ENCODE peak calls at places on chromosomes 13 and 19, in five cellular contexts. Z is left lung, B is left ventricle myocardium inferior, S is psoas muscle, C is neural progenitor cell. M is an unnamed sample. For H3K4me1, the result is how much of the 10 kb centered on the place peaks cover.

GRCh38 chr13:28718186-28718537 is 608 bp downstream of the SLC46A3 start:
- DNase-seq in C (no peak), B (no peak), S (no peak), Z (no peak), M (no peak)

GRCh38 chr19:20503536-20503935 is 62.0 kb downstream of the ZNF737 start:
- DNase-seq in C (no peak), S (no peak), Z (no peak), B (no peak), M (no peak)

GRCh38 chr19:824885-825284 is 2.8 kb upstream of the AZU1 start:
- DNase-seq in B (no peak), C (no peak), S (no peak), Z (no peak), M (no peak)

GRCh38 chr19:6692027-6692426 is 22.1 kb upstream of the TNFSF14 start:
- DNase-seq in Z (no peak), C (no peak), S (no peak), B (no peak), M (no peak)

GRCh38 chr19:39223703-39224279 is 19.7 kb upstream of the SYCN start:
- DNase-seq in C (peak), S (no peak), Z (no peak), B (no peak), M (no peak)

GRCh38 chr13:109918179-109918651 is 131.8 kb upstream of the IRS2 start:
- DNase-seq in B (no peak), Z (no peak), S (peak), C (peak), M (no peak)

GRCh38 chr13:42275506-42275905 is 3.6 kb downstream of the AKAP11 start:
- DNase-seq in S (no peak), Z (no peak), B (no peak), C (no peak), M (no peak)

GRCh38 chr19:17862711-17863519 is 3.2 kb downstream of the RPL18A start:
- DNase-seq in S (no peak), C (no peak), B (no peak), Z (no peak), M (no peak)

GRCh38 chr13:59318320-59318930 is 845.3 kb downstream of the DIAPH3 start:
- DNase-seq in S (peak), Z (no peak), C (peak), B (peak), M (peak)

GRCh38 chr13:50309872-50310594 is 294.8 kb downstream of the KCNRG start:
- DNase-seq in S (no peak), Z (no peak), B (no peak), C (peak), M (no peak)

GRCh38 chr19:42270346-42271044 is 1.4 kb downstream of the CIC start:
- DNase-seq in C (no peak), S (peak), B (no peak), Z (peak), M (no peak)

GRCh38 chr19:33175886-33176669 is 18.1 kb upstream of the LRP3 start:
- DNase-seq in S (peak), Z (no peak), B (no peak), C (peak), M (peak)

GRCh38 chr19:4206818-4207484 is 22.4 kb upstream of the EBI3 start:
- DNase-seq in Z (no peak), S (no peak), C (no peak), B (no peak), M (no peak)

GRCh38 chr19:39325778-39326680 is 5.4 kb upstream of the LRFN1 start:
- DNase-seq in C (no peak), B (no peak), Z (peak), S (no peak), M (peak)

GRCh38 chr13:32840840-32841713 is 175.1 kb upstream of the KL start:
- DNase-seq in C (no peak), Z (no peak), S (no peak), B (peak), M (peak)

GRCh38 chr13:24618219-24618955 is 61.8 kb upstream of the ATP12A start:
- DNase-seq in C (no peak), B (no peak), Z (no peak), S (no peak), M (no peak)

GRCh38 chr13:72505376-72505775 is 222.1 kb downstream of the MZT1 start:
- DNase-seq in Z (no peak), B (no peak), S (no peak), C (no peak), M (no peak)

GRCh38 chr13:111099292-111099691 is 15.8 kb upstream of the ARHGEF7 start:
- DNase-seq in C (no peak), Z (no peak), B (no peak), S (no peak), M (no peak)

GRCh38 chr19:16930753-16931152 is 42.0 kb downstream of the F2RL3 start:
- DNase-seq in C (no peak), S (no peak), Z (no peak), B (no peak), M (no peak)

GRCh38 chr13:110559429-110559943 is 2.0 kb downstream of the RAB20 start:
- DNase-seq in C (no peak), S (no peak), Z (peak), B (peak), M (no peak)

GRCh38 chr13:69556540-69557196 is 551.0 kb upstream of the ATXN8OS start:
- DNase-seq in S (no peak), C (no peak), B (no peak), Z (no peak), M (no peak)

GRCh38 chr19:18349524-18350128 is 9.2 kb downstream of the PGPEP1 start:
- DNase-seq in B (no peak), S (peak), C (peak), Z (peak), M (peak)

GRCh38 chr13:21637296-21637695 is 33.3 kb upstream of the MICU2 start:
- DNase-seq in B (no peak), C (no peak), S (no peak), Z (peak), M (no peak)

GRCh38 chr13:29482504-29482903 is 113.0 kb downstream of the SLC7A1 start:
- DNase-seq in Z (no peak), S (no peak), C (no peak), B (no peak), M (no peak)

GRCh38 chr13:29969286-29969685 is 118.9 kb upstream of the UBL3 start:
- DNase-seq in S (no peak), Z (no peak), B (no peak), C (no peak), M (no peak)

GRCh38 chr13:27295096-27295495 is 24.5 kb downstream of the RASL11A start:
- DNase-seq in S (no peak), C (no peak), B (no peak), Z (no peak), M (no peak)

GRCh38 chr19:33297401-33298145 is 4.8 kb downstream of the CEBPA start:
- DNase-seq in S (no peak), C (no peak), B (no peak), Z (no peak), M (no peak)

GRCh38 chr19:51071006-51071405 is 6.1 kb upstream of the KLK13 start:
- DNase-seq in Z (no peak), C (no peak), S (no peak), B (no peak), M (no peak)

GRCh38 chr19:4676955-4677731 is 7.0 kb upstream of the MYDGF start:
- DNase-seq in C (peak), B (no peak), Z (no peak), S (peak), M (peak)

GRCh38 chr19:15403151-15403531 is 15.6 kb downstream of the AKAP8L start:
- DNase-seq in S (no peak), C (no peak), Z (no peak), B (no peak), M (no peak)

GRCh38 chr13:84894749-84895148 is 904.5 kb downstream of the SLITRK6 start:
- DNase-seq in B (no peak), Z (peak), C (no peak), S (no peak), M (no peak)

GRCh38 chr13:41639955-41640780 is 182.8 kb downstream of the RGCC start:
- DNase-seq in Z (no peak), C (no peak), S (no peak), B (no peak), M (no peak)

GRCh38 chr13:67841071-67841470 is 610.9 kb upstream of the PCDH9 start:
- DNase-seq in B (no peak), S (no peak), Z (no peak), C (peak), M (peak)

GRCh38 chr19:51473009-51473707 is 5.2 kb upstream of the CEACAM18 start:
- DNase-seq in B (peak), Z (no peak), C (peak), S (peak), M (peak)

GRCh38 chr13:29771247-29771646 is 79.2 kb downstream of the UBL3 start:
- DNase-seq in B (no peak), C (peak), Z (no peak), S (no peak), M (no peak)

DNA sequence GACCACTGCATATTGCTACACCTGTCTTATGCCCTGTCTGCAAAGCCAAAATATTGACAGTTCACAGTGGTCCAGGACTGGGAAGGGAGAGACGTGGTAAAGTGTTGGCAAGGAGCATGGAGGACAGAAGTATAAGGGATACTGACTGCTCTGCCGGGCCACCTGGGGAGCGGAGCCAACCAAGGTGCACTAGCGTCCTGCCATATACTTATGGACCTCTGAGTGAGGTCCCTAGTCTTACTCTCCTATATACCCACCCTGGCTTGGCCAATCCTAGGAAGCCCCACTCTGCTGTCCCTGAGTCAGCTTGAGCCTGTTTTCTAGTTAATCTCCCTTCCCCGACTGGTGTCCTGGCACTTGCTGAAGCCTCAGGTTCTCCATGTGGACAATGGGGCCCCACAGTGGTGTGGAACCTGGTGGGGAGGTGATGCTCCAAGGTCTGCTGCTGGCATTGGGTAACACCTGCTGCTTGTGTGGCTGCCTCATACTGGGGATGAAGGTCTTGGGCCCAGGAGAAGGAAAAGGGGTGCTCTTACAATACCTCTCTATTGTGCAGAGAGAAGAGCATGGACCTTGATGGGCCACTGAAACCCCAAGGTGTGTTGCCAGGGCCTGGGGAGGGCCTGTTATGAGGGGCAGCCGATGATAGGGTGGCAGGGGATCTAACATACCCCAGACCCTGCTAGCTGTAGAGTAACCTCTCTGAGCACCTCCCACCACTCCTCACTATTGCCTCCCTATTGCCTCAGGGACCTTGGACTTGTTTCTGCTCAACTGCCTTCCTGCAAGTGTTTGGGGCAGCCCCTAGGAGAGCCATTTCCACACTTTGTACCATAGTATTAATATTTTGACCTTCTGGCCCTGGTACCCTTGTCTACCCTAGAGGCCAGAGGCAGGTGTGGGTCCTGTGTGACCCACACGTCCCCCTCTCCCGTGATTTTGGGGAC is 6.7 kb upstream of the TRIM28 start:
- DNase-seq in C (no peak), Z (no peak), B (no peak), S (no peak), M (no peak)
- H3K4me3 ChIP-seq in C (peak), Z (no peak), B (no peak), S (no peak), M (no peak)

DNA sequence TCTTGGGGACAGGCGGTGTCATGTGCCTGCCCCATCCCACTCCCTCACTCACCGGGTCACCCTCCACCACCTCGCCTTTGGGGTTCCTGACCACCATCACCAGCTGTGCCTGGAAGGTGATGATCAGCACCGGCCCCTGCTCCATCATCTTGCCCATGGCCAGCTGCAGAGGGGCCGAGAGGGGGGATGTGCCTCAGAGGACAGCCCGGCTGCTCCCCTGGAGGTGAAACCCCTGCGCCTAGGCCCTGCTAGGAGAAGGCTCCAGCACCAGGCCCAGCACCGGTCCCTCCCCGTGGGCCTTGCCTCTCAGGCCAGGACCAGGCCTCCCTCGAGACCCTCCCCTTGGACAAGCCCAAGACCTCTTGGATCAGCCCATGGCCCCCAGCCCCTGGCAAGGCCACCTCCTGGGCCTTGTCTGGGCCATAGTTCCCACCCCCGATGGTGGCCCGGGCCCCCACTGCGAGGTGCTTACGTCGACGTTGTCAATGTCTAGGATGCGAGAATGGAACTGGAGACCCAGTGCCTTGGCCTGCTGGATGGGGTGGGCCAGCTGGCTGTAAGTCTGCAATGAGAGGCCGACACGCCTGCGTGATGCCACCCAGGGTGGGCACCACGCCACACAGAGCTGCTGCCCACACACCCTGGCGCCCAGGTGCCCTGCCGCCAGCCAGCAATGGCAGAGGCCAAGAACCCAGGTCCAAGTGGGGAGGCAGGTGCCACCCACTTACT is 1.8 kb upstream of the CTXN1 start:
- DNase-seq in S (peak), Z (peak), C (no peak), B (no peak), M (no peak)
- H3K4me1 ChIP-seq in S (under half), Z (under half), C (under half), B (under half), M (under half)

DNA sequence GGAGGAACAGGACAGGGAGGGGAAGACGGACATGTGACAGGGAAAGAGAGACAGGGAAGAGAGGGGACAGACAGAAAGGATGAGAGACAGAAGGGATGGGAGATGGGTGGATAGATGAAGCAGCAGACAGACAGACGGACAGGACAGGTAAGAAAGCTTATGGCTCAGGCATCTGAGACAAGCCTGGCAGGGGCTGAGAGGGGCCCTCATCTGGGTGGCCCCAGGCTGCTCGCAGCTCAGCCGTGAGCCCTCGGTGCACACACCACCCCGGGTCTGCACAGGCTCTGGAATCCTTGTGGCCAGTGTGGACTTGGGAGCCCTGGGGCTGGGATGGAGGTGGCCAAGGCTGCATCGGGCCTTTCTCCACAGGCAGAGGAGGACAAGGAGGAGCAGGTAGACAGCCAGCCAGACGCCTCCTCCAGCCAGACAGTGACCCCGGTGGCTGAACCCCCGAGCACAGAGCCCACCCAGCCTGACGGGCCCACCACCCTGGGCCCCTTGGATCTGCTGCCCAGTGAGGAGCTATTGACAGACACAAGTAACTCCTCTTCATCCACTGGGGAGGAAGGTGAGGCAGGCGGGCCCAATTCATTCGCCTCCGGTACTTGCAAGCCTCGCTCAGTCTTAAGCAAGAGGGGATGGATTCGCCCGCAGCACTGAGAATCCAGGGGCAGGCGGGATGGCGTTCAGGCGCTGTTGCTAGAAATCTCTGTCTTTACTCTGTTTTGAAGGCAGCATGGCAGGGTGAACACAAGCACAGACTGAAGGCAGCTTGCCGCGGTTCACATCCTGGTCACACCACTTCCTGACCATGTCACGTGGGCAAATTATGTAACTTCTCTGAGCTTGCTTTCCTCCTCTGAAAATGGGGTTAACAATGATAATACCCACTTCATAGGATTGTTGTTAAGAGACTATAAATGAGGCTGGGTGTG is 14.0 kb downstream of the GRAMD1A start:
- DNase-seq in B (no peak), Z (no peak), C (no peak), S (no peak), M (no peak)
- TF ChIP-seq CTCF in B (no peak), Z (no peak), C (no peak), S (no peak), M (no peak)

DNA sequence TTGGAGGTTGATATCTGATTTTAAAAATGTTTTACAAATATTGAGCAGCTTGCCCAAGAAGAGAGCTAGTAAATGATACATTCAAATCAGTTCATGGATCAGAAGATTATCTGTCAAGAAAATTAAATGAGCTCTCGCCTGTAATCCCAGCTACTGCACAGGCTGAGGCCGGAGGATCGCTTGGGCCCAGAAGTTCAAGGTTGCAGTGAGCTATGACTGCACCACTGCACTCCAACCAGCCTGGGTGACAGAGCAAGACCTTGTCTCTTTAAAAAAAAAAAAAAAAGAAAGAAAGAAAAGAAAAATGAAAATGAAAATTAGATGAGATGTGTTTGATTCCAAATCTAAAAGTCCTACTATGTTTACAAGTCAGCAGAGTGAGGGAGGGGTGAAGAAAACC is 2.4 kb downstream of the SPART start:
- DNase-seq in B (no peak), Z (no peak), C (no peak), S (no peak), M (no peak)
- H3K4me3 ChIP-seq in B (peak), Z (no peak), C (no peak), S (peak), M (no peak)

DNA sequence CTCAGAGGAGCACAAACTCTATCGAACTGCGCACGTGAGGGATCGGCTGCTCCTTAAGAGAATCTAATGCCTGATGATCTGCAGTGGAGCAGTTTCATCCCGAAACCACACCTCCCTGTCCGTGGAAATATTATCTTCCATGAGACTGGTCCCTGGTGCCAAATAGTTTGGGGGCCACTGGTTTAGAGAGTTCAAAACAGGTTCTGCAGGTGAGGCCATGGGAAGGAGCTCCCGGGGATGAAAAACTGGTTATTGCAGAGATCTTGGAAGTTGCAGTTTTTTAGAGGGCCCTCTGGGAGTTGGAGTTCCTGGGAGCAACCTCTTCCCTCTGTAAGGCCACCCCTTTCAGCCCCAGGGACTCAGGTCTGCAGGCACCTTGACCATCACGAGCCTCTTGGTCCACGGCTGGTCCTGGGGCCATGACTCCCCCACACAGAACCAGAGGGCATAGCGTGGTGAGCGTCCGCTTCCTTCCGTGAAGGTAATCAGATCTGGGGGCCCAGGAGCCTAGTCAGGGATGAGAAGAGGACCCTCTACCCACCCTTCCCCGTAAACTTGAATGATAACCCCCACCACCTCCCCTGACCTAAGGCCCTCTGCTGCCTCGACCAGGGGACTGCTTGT is 5.2 kb downstream of the IRF3 start:
- DNase-seq in B (no peak), C (no peak), S (no peak), Z (no peak), M (no peak)
- H3K4me1 ChIP-seq in B (under half), C (under half), S (under half), Z (under half), M (under half)

GRCh38 chr13:44519642-44520041 is 56.5 kb downstream of the TSC22D1 start:
- DNase-seq in B (no peak), Z (no peak), S (no peak), C (no peak), M (no peak)

GRCh38 chr13:44514278-44514677 is 61.9 kb downstream of the TSC22D1 start:
- DNase-seq in Z (no peak), C (no peak), S (no peak), B (no peak), M (no peak)

GRCh38 chr13:44516771-44517170 is 59.4 kb downstream of the TSC22D1 start:
- DNase-seq in C (peak), S (no peak), Z (no peak), B (no peak), M (no peak)
- TF ChIP-seq CTCF in C (no peak), S (no peak), Z (no peak), B (no peak), M (no peak)

M was measured in BE2C.